ENCODE peak calls at places on chromosomes 11 and 22, in four cellular contexts. One of them, this sample, is unnamed.

GRCh38 chr11:110947100-110947499 is 234.9 kb upstream of the ARHGAP20 start:
- DNase-seq in H1: no peak
- DNase-seq in GM12878: no peak
- DNase-seq in HepG2: no peak
- DNase-seq in this sample: no peak

GRCh38 chr22:24214467-24215285 is 30.2 kb downstream of the GGT5 start:
- DNase-seq in H1: no peak
- DNase-seq in HepG2: no peak
- DNase-seq in GM12878: no peak
- DNase-seq in this sample: no peak

GRCh38 chr11:8826145-8826786 is 84.7 kb upstream of the AKIP1 start:
- DNase-seq in H1: no peak
- DNase-seq in HepG2: peak
- DNase-seq in GM12878: no peak
- DNase-seq in this sample: peak

GRCh38 chr22:23237201-23237798 is 57.0 kb downstream of the BCR start:
- DNase-seq in HepG2: no peak
- DNase-seq in H1: no peak
- DNase-seq in GM12878: no peak
- DNase-seq in this sample: peak

GRCh38 chr11:11708256-11708655 is 86.5 kb upstream of the GALNT18 start:
- DNase-seq in GM12878: no peak
- DNase-seq in HepG2: no peak
- DNase-seq in H1: no peak
- DNase-seq in this sample: no peak

GRCh38 chr22:39558254-39558727 is 12.3 kb upstream of the CACNA1I start:
- DNase-seq in H1: no peak
- DNase-seq in GM12878: no peak
- DNase-seq in HepG2: no peak
- DNase-seq in this sample: no peak

GRCh38 chr11:46894506-46894905 is 23.8 kb downstream of the LRP4 start:
- DNase-seq in HepG2: no peak
- DNase-seq in GM12878: no peak
- DNase-seq in H1: no peak
- DNase-seq in this sample: no peak

GRCh38 chr11:36149538-36150242 is 139.5 kb downstream of the COMMD9 start:
- DNase-seq in HepG2: peak
- DNase-seq in H1: no peak
- DNase-seq in GM12878: peak
- DNase-seq in this sample: peak

GRCh38 chr11:45624095-45624494 is 41.3 kb downstream of the CHST1 start:
- DNase-seq in HepG2: no peak
- DNase-seq in GM12878: no peak
- DNase-seq in H1: no peak
- DNase-seq in this sample: no peak

GRCh38 chr11:64498151-64498550 is 92.9 kb upstream of the SLC22A12 start:
- DNase-seq in GM12878: no peak
- DNase-seq in H1: no peak
- DNase-seq in HepG2: no peak
- DNase-seq in this sample: no peak

GRCh38 chr22:47787501-47788227 is 1025.2 kb downstream of the TBC1D22A start:
- DNase-seq in H1: peak
- DNase-seq in GM12878: no peak
- DNase-seq in HepG2: no peak
- DNase-seq in this sample: no peak
- TF ChIP-seq BRCA1 in H1: no peak
- TF ChIP-seq BRCA1 in GM12878: no peak
- TF ChIP-seq BRCA1 in HepG2: no peak
- TF ChIP-seq BRCA1 in this sample: no peak

GRCh38 chr11:62433141-62433543 is 14.3 kb downstream of the SCGB1A1 start:
- DNase-seq in H1: no peak
- DNase-seq in GM12878: no peak
- DNase-seq in HepG2: no peak
- DNase-seq in this sample: no peak

GRCh38 chr11:62433553-62434301 is 14.9 kb downstream of the SCGB1A1 start:
- DNase-seq in H1: no peak
- DNase-seq in HepG2: no peak
- DNase-seq in GM12878: no peak
- DNase-seq in this sample: no peak

GRCh38 chr11:62438641-62439040 is 19.8 kb downstream of the SCGB1A1 start:
- DNase-seq in H1: no peak
- DNase-seq in GM12878: no peak
- DNase-seq in HepG2: peak
- DNase-seq in this sample: no peak

GRCh38 chr11:62437616-62438015 is 18.8 kb downstream of the SCGB1A1 start:
- DNase-seq in HepG2: no peak
- DNase-seq in GM12878: no peak
- DNase-seq in H1: no peak
- DNase-seq in this sample: no peak

GRCh38 chr11:62435741-62436485 is 17.1 kb downstream of the SCGB1A1 start:
- DNase-seq in HepG2: no peak
- DNase-seq in H1: no peak
- DNase-seq in GM12878: no peak
- DNase-seq in this sample: no peak
- TF ChIP-seq BRCA1 in HepG2: no peak
- TF ChIP-seq BRCA1 in H1: no peak
- TF ChIP-seq BRCA1 in GM12878: no peak
- TF ChIP-seq BRCA1 in this sample: no peak

GRCh38 chr11:128840783-128841182 is 26.3 kb downstream of the KCNJ1 start:
- DNase-seq in GM12878: no peak
- DNase-seq in HepG2: no peak
- DNase-seq in H1: no peak
- DNase-seq in this sample: no peak

GRCh38 chr11:128839081-128839480 is 28.0 kb downstream of the KCNJ1 start:
- DNase-seq in GM12878: no peak
- DNase-seq in HepG2: no peak
- DNase-seq in H1: no peak
- DNase-seq in this sample: no peak

GRCh38 chr11:128840137-128840536 is 27.0 kb downstream of the KCNJ1 start:
- DNase-seq in GM12878: no peak
- DNase-seq in HepG2: no peak
- DNase-seq in H1: no peak
- DNase-seq in this sample: no peak

GRCh38 chr11:128835741-128836410 is 31.2 kb downstream of the KCNJ1 start:
- DNase-seq in GM12878: no peak
- DNase-seq in HepG2: peak
- DNase-seq in H1: no peak
- DNase-seq in this sample: no peak

DNA sequence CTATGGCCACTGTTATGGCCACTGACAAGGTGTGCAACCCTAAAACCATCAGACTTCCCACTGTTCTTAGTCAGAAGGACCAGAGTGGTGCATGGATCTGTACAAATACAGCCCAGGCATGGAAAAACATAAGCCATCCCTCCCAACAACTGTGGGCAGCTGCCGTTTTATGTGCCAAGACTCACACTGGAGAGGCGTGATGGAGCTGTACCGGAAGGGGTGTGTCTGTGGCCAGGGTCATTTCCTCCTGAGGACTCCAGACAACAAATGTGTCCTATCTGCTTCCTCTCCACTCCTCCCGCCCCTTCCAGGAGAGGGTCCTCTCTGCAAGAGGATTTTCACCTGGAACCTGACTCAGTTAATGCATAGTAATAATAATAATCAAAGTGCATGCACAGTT is 29.5 kb downstream of the KCNJ1 start:
- DNase-seq in HepG2: no peak
- DNase-seq in H1: no peak
- DNase-seq in GM12878: no peak
- DNase-seq in this sample: no peak
- TF ChIP-seq BRCA1 in HepG2: no peak
- TF ChIP-seq BRCA1 in H1: no peak
- TF ChIP-seq BRCA1 in GM12878: no peak
- TF ChIP-seq BRCA1 in this sample: no peak

GRCh38 chr11:18005376-18006129 is 7.3 kb downstream of the SERGEF start:
- DNase-seq in HepG2: no peak
- DNase-seq in GM12878: no peak
- DNase-seq in H1: no peak
- DNase-seq in this sample: no peak

GRCh38 chr11:18000760-18001159 is 12.1 kb downstream of the SERGEF start:
- DNase-seq in H1: no peak
- DNase-seq in GM12878: no peak
- DNase-seq in HepG2: peak
- DNase-seq in this sample: no peak

GRCh38 chr11:18001191-18001590 is 11.7 kb downstream of the SERGEF start:
- DNase-seq in H1: no peak
- DNase-seq in GM12878: no peak
- DNase-seq in HepG2: no peak
- DNase-seq in this sample: no peak
- TF ChIP-seq BRCA1 in H1: no peak
- TF ChIP-seq BRCA1 in GM12878: no peak
- TF ChIP-seq BRCA1 in HepG2: no peak
- TF ChIP-seq BRCA1 in this sample: no peak

GRCh38 chr11:88576741-88577140 is 239.2 kb upstream of the CTSC start:
- DNase-seq in HepG2: no peak
- DNase-seq in GM12878: no peak
- DNase-seq in H1: no peak
- DNase-seq in this sample: no peak

GRCh38 chr11:88579466-88579865 is 241.9 kb upstream of the CTSC start:
- DNase-seq in H1: no peak
- DNase-seq in GM12878: no peak
- DNase-seq in HepG2: no peak
- DNase-seq in this sample: no peak

GRCh38 chr11:88575876-88576275 is 238.3 kb upstream of the CTSC start:
- DNase-seq in H1: no peak
- DNase-seq in HepG2: no peak
- DNase-seq in GM12878: no peak
- DNase-seq in this sample: no peak
- TF ChIP-seq BRCA1 in H1: no peak
- TF ChIP-seq BRCA1 in HepG2: no peak
- TF ChIP-seq BRCA1 in GM12878: no peak
- TF ChIP-seq BRCA1 in this sample: no peak

DNA sequence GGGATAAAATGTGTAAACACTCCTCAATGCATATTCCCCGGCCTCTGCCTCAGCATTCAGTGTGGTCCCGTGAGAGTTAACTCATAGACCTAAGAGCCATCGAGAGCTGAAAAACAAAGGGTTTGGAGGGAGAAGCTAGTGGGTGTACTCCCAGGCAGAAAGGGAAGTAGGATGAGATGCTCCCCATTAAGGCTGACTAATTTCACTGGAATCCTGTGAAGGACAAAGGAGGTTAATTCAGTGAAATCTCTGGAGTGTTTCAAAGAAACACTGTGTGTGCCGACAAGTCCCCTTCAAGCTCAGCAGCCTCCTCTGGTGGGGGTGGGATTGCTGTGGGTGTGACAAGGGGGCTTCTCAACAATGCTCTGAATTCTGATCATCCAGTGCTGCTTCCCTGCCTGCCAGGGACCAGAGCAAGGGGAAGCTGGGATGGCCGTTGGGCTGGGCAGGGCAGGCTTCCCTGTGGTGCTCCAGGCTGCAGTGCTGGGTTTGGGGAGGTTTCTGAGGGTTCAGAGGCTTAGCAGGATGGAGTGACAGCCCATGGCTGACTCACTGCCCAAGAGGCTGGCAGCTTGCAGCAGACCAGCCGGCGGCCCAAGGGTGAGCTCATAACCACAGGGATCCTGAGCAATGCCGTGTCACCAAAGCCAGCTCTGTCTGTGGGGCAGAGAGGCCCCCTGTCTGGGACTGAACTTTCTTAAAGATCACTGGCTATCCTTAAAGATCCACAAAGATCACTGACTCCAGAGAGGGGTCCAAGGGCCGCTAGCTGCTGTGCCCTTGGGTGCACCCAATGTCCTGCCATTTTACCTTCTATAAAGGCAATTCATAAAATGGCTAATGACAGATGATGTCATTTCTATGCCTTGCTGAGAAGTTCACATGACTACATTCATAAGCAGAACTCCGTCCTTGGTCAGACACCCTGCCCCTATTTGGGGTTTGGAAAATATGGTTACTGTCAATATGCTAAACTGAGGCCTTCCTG is 61.3 kb upstream of the BMAL1 start:
- DNase-seq in H1: peak
- DNase-seq in GM12878: no peak
- DNase-seq in HepG2: peak
- DNase-seq in this sample: no peak
- TF ChIP-seq BRCA1 in H1: no peak
- TF ChIP-seq BRCA1 in GM12878: no peak
- TF ChIP-seq BRCA1 in HepG2: no peak
- TF ChIP-seq BRCA1 in this sample: no peak